ENCODE peak calls at places on chromosomes 5 and 9, in seven cellular contexts. N, J, W, D, X, H and R are unnamed samples. For H3K4me1 and H3K36me3, the result is how much of the 10 kb centered on the place peaks cover.

GRCh38 chr5:102152906-102153787 is 142.9 kb downstream of the SLCO4C1 start:
- DNase-seq in N (peak), J (no peak), W (peak), D (no peak), X (no peak), H (no peak), R (no peak)

GRCh38 chr5:133581348-133581747 is 31.0 kb downstream of the FSTL4 start:
- DNase-seq in N (no peak), J (no peak), W (no peak), D (no peak), X (no peak), H (no peak), R (no peak)

GRCh38 chr5:150505041-150505511 is 2.9 kb upstream of the NDST1 start:
- DNase-seq in N (no peak), J (no peak), W (no peak), D (no peak), X (no peak), H (no peak), R (peak)

GRCh38 chr9:130292104-130292503 is 26.5 kb downstream of the HMCN2 start:
- DNase-seq in N (no peak), J (no peak), W (no peak), D (no peak), X (no peak), H (no peak), R (no peak)

GRCh38 chr9:124010665-124011321 is 775 bp upstream of the LHX2 start:
- DNase-seq in N (peak), J (peak), W (no peak), D (no peak), X (no peak), H (no peak), R (no peak)

GRCh38 chr9:96245399-96245798 is 56.6 kb downstream of the HSD17B3 start:
- DNase-seq in N (no peak), J (no peak), W (peak), D (no peak), X (no peak), H (no peak), R (no peak)

GRCh38 chr9:71767421-71768321 is 642 bp downstream of the CEMIP2 start:
- DNase-seq in N (no peak), J (peak), W (no peak), D (no peak), X (no peak), H (no peak), R (peak)

GRCh38 chr5:38465045-38465444 is 91.4 kb downstream of the LIFR start:
- DNase-seq in N (no peak), J (no peak), W (no peak), D (no peak), X (no peak), H (no peak), R (peak)

GRCh38 chr9:105502276-105502675 is 54.4 kb downstream of the FSD1L start:
- DNase-seq in N (no peak), J (no peak), W (no peak), D (no peak), X (no peak), H (no peak), R (no peak)

GRCh38 chr5:1823381-1824034 is 22.3 kb downstream of the NDUFS6 start:
- DNase-seq in N (no peak), J (no peak), W (no peak), D (no peak), X (no peak), H (no peak), R (no peak)

GRCh38 chr9:94872921-94873511 is 146.5 kb downstream of the AOPEP start:
- DNase-seq in N (no peak), J (no peak), W (no peak), D (no peak), X (no peak), H (no peak), R (no peak)

GRCh38 chr5:158456756-158457155 is 597.8 kb upstream of the CLINT1 start:
- DNase-seq in N (peak), J (no peak), W (no peak), D (no peak), X (no peak), H (no peak), R (peak)

GRCh38 chr9:122340161-122340560 is 30.7 kb upstream of the PTGS1 start:
- DNase-seq in N (no peak), J (no peak), W (no peak), D (no peak), X (no peak), H (no peak), R (no peak)

GRCh38 chr9:89878687-89879086 is 273.9 kb downstream of the GADD45G start:
- DNase-seq in N (no peak), J (peak), W (no peak), D (no peak), X (peak), H (peak), R (peak)

GRCh38 chr9:33128570-33128969 is 38.6 kb downstream of the B4GALT1 start:
- DNase-seq in N (no peak), J (no peak), W (no peak), D (no peak), X (no peak), H (no peak), R (no peak)

GRCh38 chr9:37632479-37632878 is 18.3 kb upstream of the FRMPD1 start:
- DNase-seq in N (no peak), J (no peak), W (no peak), D (no peak), X (no peak), H (no peak), R (no peak)

GRCh38 chr5:130994496-130995253 is 170.4 kb downstream of the HINT1 start:
- DNase-seq in N (no peak), J (no peak), W (no peak), D (no peak), X (no peak), H (no peak), R (no peak)

GRCh38 chr5:84411832-84412605 is 27.3 kb upstream of the EDIL3 start:
- DNase-seq in N (no peak), J (no peak), W (no peak), D (no peak), X (peak), H (no peak), R (no peak)

GRCh38 chr9:83062011-83062652 is 810 bp downstream of the RASEF start:
- DNase-seq in N (peak), J (peak), W (no peak), D (no peak), X (peak), H (peak), R (no peak)

GRCh38 chr5:115875447-115875846 is 33.7 kb downstream of the AP3S1 start:
- DNase-seq in N (peak), J (no peak), W (no peak), D (no peak), X (no peak), H (no peak), R (no peak)

GRCh38 chr9:127392166-127392565 is 4.8 kb upstream of the SLC2A8 start:
- DNase-seq in N (no peak), J (no peak), W (no peak), D (no peak), X (no peak), H (no peak), R (no peak)

GRCh38 chr5:56686337-56687198 is 128.8 kb upstream of the MAP3K1 start:
- DNase-seq in N (no peak), J (no peak), W (peak), D (no peak), X (no peak), H (no peak), R (no peak)

GRCh38 chr5:43484049-43484849 is 584 bp upstream of the TMEM267 start:
- DNase-seq in N (peak), J (peak), W (peak), D (peak), X (peak), H (peak), R (peak)

GRCh38 chr5:1500411-1501091 is 23.2 kb downstream of the LPCAT1 start:
- DNase-seq in N (no peak), J (peak), W (no peak), D (no peak), X (peak), H (no peak), R (peak)

GRCh38 chr5:99900302-99900811 is 634.8 kb upstream of the FAM174A start:
- DNase-seq in N (peak), J (no peak), W (no peak), D (no peak), X (no peak), H (no peak), R (no peak)

GRCh38 chr5:170761048-170761707 is 22.3 kb upstream of the GABRP start:
- DNase-seq in N (no peak), J (no peak), W (no peak), D (no peak), X (no peak), H (no peak), R (no peak)

GRCh38 chr9:90271707-90272106 is 370.9 kb downstream of the DIRAS2 start:
- DNase-seq in N (no peak), J (no peak), W (no peak), D (no peak), X (no peak), H (no peak), R (no peak)

GRCh38 chr5:1089621-1090040 is 22.2 kb downstream of the SLC12A7 start:
- DNase-seq in N (no peak), J (no peak), W (no peak), D (no peak), X (no peak), H (no peak), R (no peak)

GRCh38 chr9:81759680-81760215 is 70.4 kb upstream of the TLE1 start:
- DNase-seq in N (peak), J (no peak), W (no peak), D (no peak), X (no peak), H (no peak), R (no peak)

DNA sequence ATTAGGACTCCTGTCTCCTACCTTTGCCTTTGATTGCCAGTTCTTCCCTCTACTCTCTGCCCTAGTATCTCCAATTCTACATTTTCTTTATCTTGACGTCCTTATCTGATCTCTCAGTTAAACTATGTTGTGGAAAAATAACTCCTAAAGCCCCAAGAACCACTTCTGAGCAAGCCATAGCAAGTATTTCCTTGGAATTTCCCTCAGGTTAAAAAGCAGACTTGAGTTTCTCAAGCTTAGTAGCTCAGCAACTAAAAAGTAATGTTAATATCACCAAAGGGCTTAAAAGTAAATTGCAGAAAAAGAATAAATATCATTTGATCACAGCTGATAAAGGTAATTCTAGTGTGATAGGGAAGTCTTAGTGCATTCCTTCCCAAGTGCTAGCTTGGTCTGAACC is 13.2 kb upstream of the HSPB3 start:
- DNase-seq in N (no peak), J (no peak), W (no peak), D (no peak), X (no peak), H (no peak), R (no peak)
- H3K4me1 ChIP-seq in N (under half), J (under half), W (under half), D (under half), X (under half), H (under half), R (under half)

DNA sequence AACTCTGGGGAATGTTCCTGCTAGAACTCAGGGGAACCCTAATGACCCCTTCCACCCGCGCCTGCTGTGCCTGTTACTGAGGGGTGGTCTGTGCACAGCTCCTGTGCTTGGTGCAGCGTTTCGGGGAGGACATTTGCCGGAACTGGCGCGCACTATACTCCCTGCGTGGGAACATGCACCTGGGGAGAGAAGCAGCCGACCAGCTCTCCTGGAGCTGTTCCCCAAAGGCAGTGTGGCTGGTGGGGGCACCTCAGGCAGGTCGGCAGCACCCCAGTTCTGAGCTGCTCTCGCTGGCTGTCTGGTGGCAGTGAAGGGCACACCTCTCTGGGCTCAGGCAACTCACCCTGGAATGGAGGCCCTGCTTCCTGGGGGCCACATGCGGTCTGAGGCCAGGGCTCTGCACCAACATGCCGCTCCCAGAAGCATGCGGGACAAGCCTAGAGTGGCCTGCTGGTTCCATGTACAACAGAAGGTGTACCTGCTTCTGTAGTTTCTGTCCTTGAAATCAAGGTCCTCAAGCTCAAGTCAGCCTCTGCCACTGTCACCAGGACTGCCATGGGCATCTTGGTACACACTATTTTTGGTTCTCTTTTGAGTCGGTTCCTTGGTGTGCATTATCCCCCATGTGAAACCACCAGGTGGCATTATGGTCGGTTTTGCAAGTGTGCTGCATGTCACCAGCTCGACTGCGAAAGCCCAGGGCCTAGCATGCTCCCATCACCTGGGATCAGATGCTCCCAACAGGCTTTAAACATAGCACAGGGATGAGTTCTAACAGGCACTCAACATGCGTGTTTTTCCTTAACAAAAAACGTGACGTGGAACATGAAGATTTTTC is 7.8 kb upstream of the MRNIP start:
- DNase-seq in N (no peak), J (no peak), W (peak), D (no peak), X (no peak), H (no peak), R (no peak)
- H3K36me3 ChIP-seq in N (under half), J (half or more), W (half or more), D (under half), X (under half), H (half or more), R (under half)

DNA sequence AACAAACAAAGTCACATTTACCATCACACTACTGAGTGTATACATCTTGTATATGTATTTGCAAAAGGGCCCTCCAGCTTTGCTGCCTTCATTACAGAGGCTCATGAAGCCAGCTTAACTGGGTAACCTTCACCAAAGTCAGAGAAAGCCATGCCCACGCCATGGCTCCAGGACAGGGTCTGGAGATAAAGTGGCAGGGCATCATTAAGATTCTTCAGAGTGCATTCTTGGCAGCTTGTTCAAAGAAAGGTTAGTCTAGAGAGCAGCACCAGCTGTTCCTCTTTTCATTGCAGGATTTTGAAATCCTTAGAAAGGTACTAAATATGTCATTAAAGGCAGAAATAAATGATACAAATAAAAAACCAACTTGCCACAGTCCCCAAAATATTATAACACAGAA is 333.2 kb downstream of the NDUFS4 start:
- DNase-seq in N (no peak), J (no peak), W (no peak), D (no peak), X (no peak), H (no peak), R (no peak)
- H3K4me1 ChIP-seq in N (under half), J (under half), W (under half), D (under half), X (under half), H (under half), R (under half)

DNA sequence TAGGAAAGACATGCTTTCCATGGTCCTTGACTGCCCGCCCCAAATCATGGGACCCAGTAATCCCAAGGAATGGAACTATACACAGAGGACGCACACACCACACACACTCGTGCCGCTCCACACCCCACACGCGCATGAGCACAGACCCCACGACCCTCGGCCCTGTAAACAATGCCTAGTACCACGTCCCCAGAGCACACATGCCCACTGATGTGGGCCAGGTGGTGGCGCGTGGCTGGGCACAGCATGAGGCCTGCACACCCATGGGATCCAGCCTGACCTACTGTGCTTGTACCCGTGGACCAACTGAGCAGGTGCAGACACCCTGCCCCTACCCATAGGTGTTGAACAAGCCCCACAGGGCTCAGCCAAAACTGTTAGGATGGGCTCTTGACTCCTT is 739 bp downstream of the DBH start:
- DNase-seq in N (no peak), J (no peak), W (no peak), D (no peak), X (no peak), H (no peak), R (peak)
- H3K36me3 ChIP-seq in N (under half), J (under half), W (under half), D (under half), X (under half), H (under half), R (under half)

GRCh38 chr5:144798595-144798994 is 627.9 kb downstream of the KCTD16 start:
- DNase-seq in N (no peak), J (no peak), W (no peak), D (no peak), X (no peak), H (no peak), R (no peak)

GRCh38 chr5:144794922-144795321 is 624.2 kb downstream of the KCTD16 start:
- DNase-seq in N (no peak), J (no peak), W (no peak), D (no peak), X (no peak), H (no peak), R (no peak)

DNA sequence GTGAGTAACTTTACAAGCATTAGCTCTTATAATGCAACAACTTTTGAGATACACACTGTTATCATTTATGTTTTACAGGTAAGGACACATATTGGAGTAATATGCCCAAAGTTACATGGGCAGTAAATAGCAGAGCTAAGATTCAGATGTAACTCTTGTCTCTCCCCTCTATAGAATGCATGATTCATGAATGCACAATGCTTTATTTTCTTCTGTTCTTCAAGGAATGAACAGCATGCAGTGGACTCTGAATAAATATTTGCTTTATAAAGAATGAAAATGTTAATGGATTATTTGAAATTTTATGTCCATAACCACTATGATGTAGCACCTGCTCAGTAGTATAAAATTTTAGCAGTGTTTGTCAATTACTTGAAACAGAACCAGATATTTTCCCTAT is 629.5 kb downstream of the KCTD16 start:
- DNase-seq in N (no peak), J (no peak), W (no peak), D (no peak), X (no peak), H (no peak), R (no peak)
- H3K4me1 ChIP-seq in N (under half), J (under half), W (under half), D (under half), X (under half), H (under half), R (under half)

GRCh38 chr5:36877667-36878420 is 1.3 kb downstream of the NIPBL start:
- DNase-seq in N (peak), J (no peak), W (peak), D (no peak), X (no peak), H (no peak), R (no peak)

GRCh38 chr5:36876389-36876964 is at the start of gene NIPBL:
- DNase-seq in N (peak), J (peak), W (peak), D (peak), X (peak), H (peak), R (peak)

GRCh38 chr5:36878421-36879088 is 2.0 kb downstream of the NIPBL start:
- DNase-seq in N (peak), J (no peak), W (no peak), D (no peak), X (peak), H (no peak), R (no peak)

GRCh38 chr5:36875789-36876388 is 680 bp upstream of the NIPBL start:
- DNase-seq in N (peak), J (peak), W (peak), D (peak), X (peak), H (peak), R (peak)

DNA sequence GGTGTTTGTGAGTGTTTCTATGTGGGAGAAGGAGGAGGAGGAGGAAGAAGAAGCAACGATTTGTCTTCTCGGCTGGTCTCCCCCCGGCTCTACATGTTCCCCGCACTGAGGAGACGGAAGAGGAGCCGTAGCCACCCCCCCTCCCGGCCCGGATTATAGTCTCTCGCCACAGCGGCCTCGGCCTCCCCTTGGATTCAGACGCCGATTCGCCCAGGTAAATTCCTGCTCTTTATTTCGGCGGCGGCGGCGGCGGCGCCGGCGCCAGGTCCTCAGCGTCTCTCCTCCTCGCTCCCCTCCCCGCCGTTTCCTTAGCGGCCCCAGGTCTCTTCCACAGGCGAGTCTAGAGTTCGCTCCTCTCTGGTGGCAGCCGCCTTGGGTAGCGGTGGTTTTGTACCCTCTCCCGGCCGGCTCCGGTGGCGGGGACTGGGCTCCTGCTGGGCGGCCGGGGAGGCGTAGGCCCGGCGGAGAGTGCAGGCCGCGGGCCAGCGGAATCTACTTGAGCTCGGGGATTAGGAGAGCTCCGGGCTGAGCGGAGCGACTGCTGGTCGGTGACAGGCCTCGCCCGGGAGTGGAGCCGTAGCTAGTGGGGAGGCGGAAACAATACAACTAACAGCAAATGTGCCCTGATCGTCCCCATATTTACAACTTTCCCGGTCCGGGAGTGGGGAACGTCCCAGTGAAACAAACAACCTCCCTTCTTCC is 547 bp downstream of the NIPBL start:
- DNase-seq in N (peak), J (peak), W (peak), D (peak), X (peak), H (peak), R (peak)
- H3K36me3 ChIP-seq in N (under half), J (under half), W (under half), D (under half), X (under half), H (under half), R (under half)